ENCODE peak calls at places on chromosome 5, in seven cellular contexts. One of them, this sample, is unnamed.
A peak's percentile ranks its signal among the peaks of the same experiment; 100 is the strongest.

GRCh38 chr5:34666392-34667080 is 10.4 kb downstream of the RAI14 start:
- DNase-seq in naive thymus-derived CD4-positive, alpha-beta T cell: no peak
- DNase-seq in cardiac muscle cell: no peak
- DNase-seq in CD8-positive, alpha-beta T cell: no peak
- DNase-seq in right cardiac atrium: no peak
- DNase-seq in tibial artery: no peak
- DNase-seq in heart left ventricle: no peak
- DNase-seq in this sample: no peak

GRCh38 chr5:157549283-157549629 is 26.3 kb downstream of the ADAM19 start:
- DNase-seq in naive thymus-derived CD4-positive, alpha-beta T cell: no peak
- DNase-seq in cardiac muscle cell: no peak
- DNase-seq in CD8-positive, alpha-beta T cell: no peak
- DNase-seq in right cardiac atrium: no peak
- DNase-seq in tibial artery: no peak
- DNase-seq in heart left ventricle: no peak
- DNase-seq in this sample: no peak

GRCh38 chr5:146076028-146076427 is 29.3 kb downstream of the PLAC8L1 start:
- DNase-seq in naive thymus-derived CD4-positive, alpha-beta T cell: no peak
- DNase-seq in cardiac muscle cell: no peak
- DNase-seq in CD8-positive, alpha-beta T cell: no peak
- DNase-seq in right cardiac atrium: no peak
- DNase-seq in tibial artery: no peak
- DNase-seq in heart left ventricle: no peak
- DNase-seq in this sample: no peak

GRCh38 chr5:37771731-37772130 is 68.1 kb downstream of the GDNF start:
- DNase-seq in naive thymus-derived CD4-positive, alpha-beta T cell: no peak
- DNase-seq in cardiac muscle cell: no peak
- DNase-seq in CD8-positive, alpha-beta T cell: no peak
- DNase-seq in right cardiac atrium: no peak
- DNase-seq in tibial artery: no peak
- DNase-seq in heart left ventricle: no peak
- DNase-seq in this sample: no peak

GRCh38 chr5:170597109-170597741 is 93.4 kb downstream of the KCNIP1 start:
- DNase-seq in naive thymus-derived CD4-positive, alpha-beta T cell: no peak
- DNase-seq in cardiac muscle cell: no peak
- DNase-seq in CD8-positive, alpha-beta T cell: no peak
- DNase-seq in right cardiac atrium: no peak
- DNase-seq in tibial artery: no peak
- DNase-seq in heart left ventricle: no peak
- DNase-seq in this sample: no peak

GRCh38 chr5:156835905-156836304 is 14.2 kb upstream of the PPP1R2B start:
- DNase-seq in naive thymus-derived CD4-positive, alpha-beta T cell: no peak
- DNase-seq in cardiac muscle cell: no peak
- DNase-seq in CD8-positive, alpha-beta T cell: no peak
- DNase-seq in right cardiac atrium: no peak
- DNase-seq in tibial artery: no peak
- DNase-seq in heart left ventricle: no peak
- DNase-seq in this sample: no peak

GRCh38 chr5:32017638-32018429 is 156.3 kb downstream of the GOLPH3 start:
- DNase-seq in naive thymus-derived CD4-positive, alpha-beta T cell: no peak
- DNase-seq in cardiac muscle cell: no peak
- DNase-seq in CD8-positive, alpha-beta T cell: no peak
- DNase-seq in right cardiac atrium: no peak
- DNase-seq in tibial artery: no peak
- DNase-seq in heart left ventricle: no peak
- DNase-seq in this sample: no peak

GRCh38 chr5:95110112-95110511 is 174.8 kb downstream of the MCTP1 start:
- DNase-seq in naive thymus-derived CD4-positive, alpha-beta T cell: no peak
- DNase-seq in cardiac muscle cell: no peak
- DNase-seq in CD8-positive, alpha-beta T cell: no peak
- DNase-seq in right cardiac atrium: no peak
- DNase-seq in tibial artery: no peak
- DNase-seq in heart left ventricle: no peak
- DNase-seq in this sample: no peak

GRCh38 chr5:176535655-176536131 is 1.5 kb downstream of the RNF44 start:
- DNase-seq in naive thymus-derived CD4-positive, alpha-beta T cell: no peak
- DNase-seq in cardiac muscle cell: peak; percentile 52
- DNase-seq in CD8-positive, alpha-beta T cell: no peak
- DNase-seq in right cardiac atrium: peak; percentile 47
- DNase-seq in tibial artery: no peak
- DNase-seq in heart left ventricle: peak; percentile 25
- DNase-seq in this sample: no peak

GRCh38 chr5:147479949-147480348 is 29.9 kb downstream of the DPYSL3 start:
- DNase-seq in naive thymus-derived CD4-positive, alpha-beta T cell: no peak
- DNase-seq in cardiac muscle cell: no peak
- DNase-seq in CD8-positive, alpha-beta T cell: no peak
- DNase-seq in right cardiac atrium: no peak
- DNase-seq in tibial artery: no peak
- DNase-seq in heart left ventricle: no peak
- DNase-seq in this sample: no peak

GRCh38 chr5:60323596-60323995 is 376.4 kb downstream of the DEPDC1B start:
- DNase-seq in naive thymus-derived CD4-positive, alpha-beta T cell: no peak
- DNase-seq in cardiac muscle cell: no peak
- DNase-seq in CD8-positive, alpha-beta T cell: no peak
- DNase-seq in right cardiac atrium: no peak
- DNase-seq in tibial artery: no peak
- DNase-seq in heart left ventricle: no peak
- DNase-seq in this sample: no peak

GRCh38 chr5:73312146-73312871 is 136.3 kb downstream of the FOXD1 start:
- DNase-seq in naive thymus-derived CD4-positive, alpha-beta T cell: no peak
- DNase-seq in cardiac muscle cell: no peak
- DNase-seq in CD8-positive, alpha-beta T cell: peak; percentile 12
- DNase-seq in right cardiac atrium: no peak
- DNase-seq in tibial artery: peak; percentile 45
- DNase-seq in heart left ventricle: no peak
- DNase-seq in this sample: no peak

GRCh38 chr5:73314395-73315195 is 134.0 kb downstream of the FOXD1 start:
- DNase-seq in naive thymus-derived CD4-positive, alpha-beta T cell: no peak
- DNase-seq in cardiac muscle cell: no peak
- DNase-seq in CD8-positive, alpha-beta T cell: no peak
- DNase-seq in right cardiac atrium: no peak
- DNase-seq in tibial artery: no peak
- DNase-seq in heart left ventricle: no peak
- DNase-seq in this sample: no peak

GRCh38 chr5:73311291-73312110 is 137.1 kb downstream of the FOXD1 start:
- DNase-seq in naive thymus-derived CD4-positive, alpha-beta T cell: no peak
- DNase-seq in cardiac muscle cell: no peak
- DNase-seq in CD8-positive, alpha-beta T cell: no peak
- DNase-seq in right cardiac atrium: peak; percentile 69
- DNase-seq in tibial artery: peak; percentile 45
- DNase-seq in heart left ventricle: peak; percentile 50
- DNase-seq in this sample: peak; percentile 6

GRCh38 chr5:73317523-73317922 is 131.1 kb downstream of the FOXD1 start:
- DNase-seq in naive thymus-derived CD4-positive, alpha-beta T cell: no peak
- DNase-seq in cardiac muscle cell: no peak
- DNase-seq in CD8-positive, alpha-beta T cell: no peak
- DNase-seq in right cardiac atrium: no peak
- DNase-seq in tibial artery: no peak
- DNase-seq in heart left ventricle: no peak
- DNase-seq in this sample: no peak

DNA sequence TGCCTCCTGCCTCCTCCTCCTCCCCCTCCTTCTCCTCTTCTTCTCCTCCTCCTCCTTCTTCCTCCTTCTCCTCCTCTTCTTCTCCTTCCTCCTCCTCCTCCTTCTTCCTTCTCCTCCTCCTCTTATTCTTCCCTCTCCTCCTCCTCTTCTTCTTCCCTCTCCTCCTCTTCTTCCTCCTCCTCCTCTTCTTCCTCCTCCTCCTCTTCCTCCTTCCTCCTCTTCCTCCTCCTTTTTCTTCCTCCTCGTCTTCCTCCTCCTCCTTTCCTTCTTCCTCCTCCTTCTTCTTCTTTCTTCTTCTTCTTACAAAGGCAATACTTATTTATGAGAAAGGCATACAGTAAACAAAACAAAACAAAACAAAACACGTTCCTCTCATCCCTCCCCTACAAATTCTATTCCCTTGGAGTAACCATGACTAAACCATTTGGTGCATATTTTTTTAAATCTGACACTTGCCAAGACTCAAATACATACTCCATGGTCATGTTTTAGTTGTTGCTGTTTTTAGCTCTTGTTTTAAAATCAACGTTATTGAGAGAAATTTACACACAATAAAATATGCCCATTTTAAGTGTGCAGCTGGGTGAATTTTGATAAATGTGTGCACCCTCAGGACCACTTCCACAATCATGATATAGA is 135.6 kb downstream of the FOXD1 start:
- DNase-seq in naive thymus-derived CD4-positive, alpha-beta T cell: no peak
- DNase-seq in cardiac muscle cell: no peak
- DNase-seq in CD8-positive, alpha-beta T cell: no peak
- DNase-seq in right cardiac atrium: no peak
- DNase-seq in tibial artery: no peak
- DNase-seq in heart left ventricle: no peak
- DNase-seq in this sample: no peak
- H3K27ac ChIP-seq in naive thymus-derived CD4-positive, alpha-beta T cell: no peak overlapping the region
- H3K27ac ChIP-seq in cardiac muscle cell: no peak overlapping the region
- H3K27ac ChIP-seq in CD8-positive, alpha-beta T cell: no peak overlapping the region
- H3K27ac ChIP-seq in right cardiac atrium: no peak overlapping the region
- H3K27ac ChIP-seq in tibial artery: no peak overlapping the region
- H3K27ac ChIP-seq in heart left ventricle: no peak overlapping the region
- H3K27ac ChIP-seq in this sample: no peak overlapping the region

DNA sequence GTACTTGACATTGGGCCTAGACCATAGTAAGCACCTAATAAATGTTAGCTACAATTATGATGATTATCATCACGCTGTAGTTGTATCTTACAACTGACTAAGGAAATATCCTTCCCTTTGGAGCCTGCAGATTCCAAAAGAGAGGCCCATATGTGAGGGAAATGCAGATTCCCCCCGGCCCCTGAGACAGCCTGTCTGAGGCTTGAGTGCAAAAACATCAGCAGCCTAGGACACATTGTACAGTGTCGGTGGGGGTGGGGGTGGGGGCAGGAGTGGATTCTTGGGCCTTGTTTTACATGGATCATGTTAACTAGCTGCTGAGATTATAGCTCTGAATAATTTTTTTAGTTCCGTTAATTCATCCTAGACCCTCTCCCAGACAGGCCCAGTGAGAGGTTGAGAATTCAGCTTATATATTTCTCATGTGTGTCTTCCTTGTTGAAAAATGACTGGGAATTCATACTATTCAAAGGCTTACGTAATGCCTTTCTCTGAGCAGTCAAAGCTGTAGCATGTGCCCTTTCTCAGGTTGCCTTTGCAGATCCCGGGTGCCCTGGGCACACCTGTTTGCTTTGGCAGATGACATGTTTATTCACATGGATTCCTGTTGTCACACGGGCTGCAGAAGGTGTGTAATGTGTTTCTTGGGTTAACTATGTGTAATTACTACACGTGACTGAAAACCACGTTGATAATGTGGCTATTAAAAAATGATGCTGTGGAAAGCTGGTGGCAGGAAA is 262.8 kb downstream of the NR3C1 start:
- DNase-seq in naive thymus-derived CD4-positive, alpha-beta T cell: no peak
- DNase-seq in cardiac muscle cell: no peak
- DNase-seq in CD8-positive, alpha-beta T cell: no peak
- DNase-seq in right cardiac atrium: no peak
- DNase-seq in tibial artery: no peak
- DNase-seq in heart left ventricle: no peak
- DNase-seq in this sample: no peak
- H3K27ac ChIP-seq in naive thymus-derived CD4-positive, alpha-beta T cell: no peak overlapping the region
- H3K27ac ChIP-seq in cardiac muscle cell: no peak overlapping the region
- H3K27ac ChIP-seq in CD8-positive, alpha-beta T cell: no peak overlapping the region
- H3K27ac ChIP-seq in right cardiac atrium: no peak overlapping the region
- H3K27ac ChIP-seq in tibial artery: no peak overlapping the region
- H3K27ac ChIP-seq in heart left ventricle: no peak overlapping the region
- H3K27ac ChIP-seq in this sample: no peak overlapping the region

GRCh38 chr5:80140496-80140895 is 105.3 kb downstream of the THBS4 start:
- DNase-seq in naive thymus-derived CD4-positive, alpha-beta T cell: no peak
- DNase-seq in cardiac muscle cell: no peak
- DNase-seq in CD8-positive, alpha-beta T cell: peak; percentile 27
- DNase-seq in right cardiac atrium: no peak
- DNase-seq in tibial artery: no peak
- DNase-seq in heart left ventricle: no peak
- DNase-seq in this sample: no peak

GRCh38 chr5:80139573-80139972 is 104.4 kb downstream of the THBS4 start:
- DNase-seq in naive thymus-derived CD4-positive, alpha-beta T cell: no peak
- DNase-seq in cardiac muscle cell: no peak
- DNase-seq in CD8-positive, alpha-beta T cell: no peak
- DNase-seq in right cardiac atrium: no peak
- DNase-seq in tibial artery: no peak
- DNase-seq in heart left ventricle: no peak
- DNase-seq in this sample: no peak

GRCh38 chr5:80141681-80142080 is 106.5 kb downstream of the THBS4 start:
- DNase-seq in naive thymus-derived CD4-positive, alpha-beta T cell: no peak
- DNase-seq in cardiac muscle cell: no peak
- DNase-seq in CD8-positive, alpha-beta T cell: no peak
- DNase-seq in right cardiac atrium: no peak
- DNase-seq in tibial artery: no peak
- DNase-seq in heart left ventricle: no peak
- DNase-seq in this sample: no peak

GRCh38 chr5:80142996-80143395 is 107.8 kb downstream of the THBS4 start:
- DNase-seq in naive thymus-derived CD4-positive, alpha-beta T cell: no peak
- DNase-seq in cardiac muscle cell: peak; percentile 28
- DNase-seq in CD8-positive, alpha-beta T cell: no peak
- DNase-seq in right cardiac atrium: no peak
- DNase-seq in tibial artery: no peak
- DNase-seq in heart left ventricle: no peak
- DNase-seq in this sample: no peak

DNA sequence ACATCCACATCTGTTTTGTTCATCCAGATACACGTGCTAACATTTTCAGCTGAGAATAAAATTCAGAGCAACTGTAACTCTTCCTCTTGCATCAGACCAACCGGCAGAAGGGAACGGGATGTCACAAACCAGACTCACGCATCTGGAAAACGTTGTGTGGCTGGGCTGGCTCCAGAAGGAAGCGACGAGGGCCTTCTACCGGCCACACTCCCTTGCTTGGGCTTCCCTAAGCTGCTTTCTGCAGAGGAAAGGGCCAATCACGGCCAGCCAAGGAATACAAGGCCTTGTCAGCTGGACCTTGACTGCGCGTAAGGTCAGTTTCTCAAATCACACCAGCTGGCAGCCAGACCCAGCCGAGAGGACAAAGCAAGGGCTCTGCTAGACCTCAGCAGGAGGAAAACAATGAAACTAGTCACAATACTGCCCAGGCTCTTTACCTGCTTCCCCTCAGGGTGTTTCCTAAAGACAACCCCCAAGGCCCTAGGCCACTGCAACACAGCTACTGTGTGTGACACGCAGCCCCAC is 106.1 kb downstream of the THBS4 start:
- DNase-seq in naive thymus-derived CD4-positive, alpha-beta T cell: no peak
- DNase-seq in cardiac muscle cell: peak; percentile 73
- DNase-seq in CD8-positive, alpha-beta T cell: no peak
- DNase-seq in right cardiac atrium: peak; percentile 92
- DNase-seq in tibial artery: peak; percentile 85
- DNase-seq in heart left ventricle: peak; percentile 93
- DNase-seq in this sample: peak; percentile 13
- H3K27ac ChIP-seq in naive thymus-derived CD4-positive, alpha-beta T cell: peak overlapping the region; percentile 64
- H3K27ac ChIP-seq in cardiac muscle cell: peak overlapping the region; percentile 94
- H3K27ac ChIP-seq in CD8-positive, alpha-beta T cell: peak overlapping the region; percentile 9
- H3K27ac ChIP-seq in right cardiac atrium: peak overlapping the region; percentile 82
- H3K27ac ChIP-seq in tibial artery: peak overlapping the region; percentile 88
- H3K27ac ChIP-seq in heart left ventricle: peak overlapping the region; percentile 78
- H3K27ac ChIP-seq in this sample: peak overlapping the region; percentile 77

DNA sequence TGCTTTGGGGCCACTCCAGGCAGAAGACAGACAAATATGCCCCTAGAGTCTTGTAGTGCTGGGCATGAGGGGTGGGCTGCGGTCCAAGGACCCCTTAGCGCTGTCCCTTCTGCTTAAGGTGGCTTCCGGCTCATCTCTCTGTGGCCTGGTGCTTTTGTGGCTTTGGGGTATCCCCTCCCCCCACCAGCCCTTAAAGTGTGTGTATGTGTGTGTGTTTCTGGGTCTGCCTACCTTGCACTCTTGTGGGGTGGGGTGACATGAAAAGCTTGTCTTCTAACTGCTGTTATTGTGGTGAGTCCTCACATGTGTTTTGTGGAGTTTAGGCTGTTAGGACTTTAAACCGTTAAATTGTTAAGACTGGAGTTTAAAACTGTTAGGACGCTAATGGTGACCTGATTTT is 23.6 kb downstream of the MARCHF6 start:
- DNase-seq in naive thymus-derived CD4-positive, alpha-beta T cell: no peak
- DNase-seq in cardiac muscle cell: no peak
- DNase-seq in CD8-positive, alpha-beta T cell: peak; percentile 15
- DNase-seq in right cardiac atrium: no peak
- DNase-seq in tibial artery: no peak
- DNase-seq in heart left ventricle: no peak
- DNase-seq in this sample: no peak
- H3K27ac ChIP-seq in naive thymus-derived CD4-positive, alpha-beta T cell: no peak overlapping the region
- H3K27ac ChIP-seq in cardiac muscle cell: no peak overlapping the region
- H3K27ac ChIP-seq in CD8-positive, alpha-beta T cell: no peak overlapping the region
- H3K27ac ChIP-seq in right cardiac atrium: no peak overlapping the region
- H3K27ac ChIP-seq in tibial artery: no peak overlapping the region
- H3K27ac ChIP-seq in heart left ventricle: no peak overlapping the region
- H3K27ac ChIP-seq in this sample: no peak overlapping the region